ENCODE peak calls at places on chromosomes 2 and 18, in four cellular contexts. S is adrenal gland, R is transverse colon, B is A549. Q is an unnamed sample.

GRCh38 chr18:10076502-10077030 is 162.8 kb downstream of the VAPA start:
- DNase-seq in S (no peak), R (no peak), B (no peak), Q (no peak)

GRCh38 chr18:23356416-23356815 is 96.7 kb upstream of the RIOK3 start:
- DNase-seq in S (no peak), R (no peak), B (no peak), Q (no peak)

GRCh38 chr2:196294510-196294909 is 123.1 kb upstream of the STK17B start:
- DNase-seq in S (no peak), R (no peak), B (no peak), Q (no peak)

GRCh38 chr2:240949791-240950705 is 43.9 kb downstream of the CROCC2 start:
- DNase-seq in S (no peak), R (peak; percentile 3), B (no peak), Q (no peak)

GRCh38 chr18:77622009-77622692 is 372.5 kb downstream of the GALR1 start:
- DNase-seq in S (no peak), R (no peak), B (no peak), Q (no peak)

GRCh38 chr2:57842531-57842930 is 204.1 kb upstream of the VRK2 start:
- DNase-seq in S (no peak), R (no peak), B (no peak), Q (no peak)

GRCh38 chr2:239605409-239605808 is 204.6 kb upstream of the HDAC4 start:
- DNase-seq in S (no peak), R (no peak), B (no peak), Q (no peak)

GRCh38 chr2:232231514-232231913 is 147.0 kb upstream of the ALPP start:
- DNase-seq in S (no peak), R (no peak), B (no peak), Q (no peak)

GRCh38 chr2:178238144-178238521 is 43.8 kb downstream of the OSBPL6 start:
- DNase-seq in S (no peak), R (no peak), B (peak; percentile 20), Q (no peak)

GRCh38 chr2:20356042-20356441 is 5.4 kb upstream of the PUM2 start:
- DNase-seq in S (no peak), R (no peak), B (no peak), Q (no peak)

GRCh38 chr2:230319211-230319862 is 7.7 kb upstream of the SP140L start:
- DNase-seq in S (no peak), R (peak; percentile 51), B (no peak), Q (no peak)

GRCh38 chr18:2903006-2903405 is 56.2 kb downstream of the EMILIN2 start:
- DNase-seq in S (peak; percentile 48), R (peak; percentile 34), B (no peak), Q (no peak)

GRCh38 chr2:38934742-38935141 is 45.1 kb downstream of the ARHGEF33 start:
- DNase-seq in S (no peak), R (no peak), B (no peak), Q (no peak)

GRCh38 chr2:39631715-39632114 is 34.0 kb upstream of the TMEM178A start:
- DNase-seq in S (no peak), R (no peak), B (peak; percentile 18), Q (no peak)

GRCh38 chr2:7825591-7826312 is 856.1 kb upstream of the ID2 start:
- DNase-seq in S (no peak), R (no peak), B (peak; percentile 80), Q (no peak)

GRCh38 chr2:9914384-9915065 is 37.0 kb upstream of the GRHL1 start:
- DNase-seq in S (peak; percentile 72), R (peak; percentile 17), B (peak; percentile 77), Q (no peak)

GRCh38 chr18:7300971-7301553 is 70.2 kb downstream of the LRRC30 start:
- DNase-seq in S (no peak), R (no peak), B (no peak), Q (no peak)

GRCh38 chr18:58639751-58640427 is 11.0 kb upstream of the ALPK2 start:
- DNase-seq in S (no peak), R (no peak), B (no peak), Q (no peak)

GRCh38 chr2:179226203-179226960 is 38.2 kb downstream of the SESTD1 start:
- DNase-seq in S (no peak), R (no peak), B (no peak), Q (no peak)

GRCh38 chr2:199848323-199848722 is 2.7 kb downstream of the FTCDNL1 start:
- DNase-seq in S (no peak), R (no peak), B (no peak), Q (no peak)

GRCh38 chr2:199851499-199851816 is 466 bp upstream of the FTCDNL1 start:
- DNase-seq in S (no peak), R (no peak), B (no peak), Q (no peak)

GRCh38 chr2:199851886-199852285 is 894 bp upstream of the FTCDNL1 start:
- DNase-seq in S (no peak), R (no peak), B (no peak), Q (no peak)

GRCh38 chr2:199850718-199851498 is at the start of gene FTCDNL1:
- DNase-seq in S (peak; percentile 83), R (peak; percentile 81), B (peak; percentile 71), Q (no peak)

DNA sequence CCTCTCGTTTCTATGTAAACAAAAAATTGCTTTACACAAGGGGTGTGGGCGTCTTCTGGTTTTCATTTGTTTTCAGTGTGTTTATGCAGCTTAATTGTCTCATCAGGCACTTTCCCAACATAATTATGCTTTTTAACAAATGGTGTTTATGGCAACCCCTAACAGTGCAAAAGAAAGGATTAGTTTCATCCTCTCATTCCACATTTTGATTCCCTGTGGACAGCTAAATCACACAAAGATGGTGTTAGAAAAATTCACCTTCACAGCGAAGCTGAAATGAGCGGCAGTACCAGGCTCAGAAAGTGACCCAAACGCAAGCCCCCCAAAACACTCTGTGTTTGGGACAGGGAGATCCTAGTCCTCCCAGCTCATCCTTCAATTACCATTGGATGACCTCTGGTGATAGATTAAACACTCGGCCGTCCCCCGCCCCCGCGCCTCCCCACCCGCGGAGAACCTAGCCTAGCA is 708 bp downstream of the FTCDNL1 start:
- DNase-seq in S (no peak), R (no peak), B (no peak), Q (no peak)
- H3K27ac ChIP-seq in S (peak overlapping the region; percentile 87), R (peak overlapping the region; percentile 66), B (peak overlapping the region; percentile 97), Q (no peak overlapping the region)

DNA sequence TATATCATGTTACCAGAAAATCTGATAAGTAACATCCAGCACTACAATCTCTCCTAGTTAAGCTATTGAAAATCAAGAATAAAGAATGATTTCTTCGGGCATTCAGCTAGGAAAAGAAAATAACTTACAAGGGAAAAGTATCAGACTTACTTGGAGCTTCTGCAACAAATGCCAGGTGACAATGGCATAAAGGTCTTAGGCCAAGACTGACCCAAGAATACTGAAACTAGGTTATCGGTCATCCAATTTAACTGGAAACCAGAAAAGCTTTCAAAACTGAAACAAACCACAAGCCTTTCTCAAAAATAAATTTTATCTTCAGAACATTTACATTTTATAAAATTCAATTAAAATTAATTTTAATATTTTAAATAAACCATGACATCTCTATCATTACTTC is 214.0 kb upstream of the CCDC68 start:
- DNase-seq in S (no peak), R (no peak), B (no peak), Q (no peak)
- H3K9me3 ChIP-seq in S (no peaks in the 10 kb centered on the region), R (no peaks in the 10 kb centered on the region), B (no peaks in the 10 kb centered on the region), Q (no peaks in the 10 kb centered on the region)

DNA sequence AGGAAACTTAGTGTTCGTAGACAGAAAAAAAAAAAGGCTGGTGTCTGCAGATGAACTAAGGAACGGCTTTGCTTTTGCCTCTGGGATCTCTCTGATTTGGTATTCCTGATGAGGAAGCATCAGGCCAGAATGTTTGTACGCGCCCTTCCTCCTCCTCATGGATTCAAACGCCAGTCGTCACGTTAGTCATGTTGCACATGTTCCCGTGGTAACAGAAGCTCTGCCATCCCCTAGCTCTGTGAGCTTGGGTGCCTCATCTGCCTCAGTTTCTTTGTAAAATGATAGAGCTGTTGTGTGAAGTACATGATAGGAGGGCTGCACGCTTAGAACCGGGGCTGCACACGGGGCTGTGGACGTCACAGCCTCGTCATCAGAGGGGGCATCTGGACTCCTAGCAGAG is 47.0 kb downstream of the TSHZ1 start:
- DNase-seq in S (no peak), R (no peak), B (no peak), Q (no peak)
- H3K4me3 ChIP-seq in S (no peak overlapping the region), R (no peak overlapping the region), B (no peak overlapping the region), Q (no peak overlapping the region)

DNA sequence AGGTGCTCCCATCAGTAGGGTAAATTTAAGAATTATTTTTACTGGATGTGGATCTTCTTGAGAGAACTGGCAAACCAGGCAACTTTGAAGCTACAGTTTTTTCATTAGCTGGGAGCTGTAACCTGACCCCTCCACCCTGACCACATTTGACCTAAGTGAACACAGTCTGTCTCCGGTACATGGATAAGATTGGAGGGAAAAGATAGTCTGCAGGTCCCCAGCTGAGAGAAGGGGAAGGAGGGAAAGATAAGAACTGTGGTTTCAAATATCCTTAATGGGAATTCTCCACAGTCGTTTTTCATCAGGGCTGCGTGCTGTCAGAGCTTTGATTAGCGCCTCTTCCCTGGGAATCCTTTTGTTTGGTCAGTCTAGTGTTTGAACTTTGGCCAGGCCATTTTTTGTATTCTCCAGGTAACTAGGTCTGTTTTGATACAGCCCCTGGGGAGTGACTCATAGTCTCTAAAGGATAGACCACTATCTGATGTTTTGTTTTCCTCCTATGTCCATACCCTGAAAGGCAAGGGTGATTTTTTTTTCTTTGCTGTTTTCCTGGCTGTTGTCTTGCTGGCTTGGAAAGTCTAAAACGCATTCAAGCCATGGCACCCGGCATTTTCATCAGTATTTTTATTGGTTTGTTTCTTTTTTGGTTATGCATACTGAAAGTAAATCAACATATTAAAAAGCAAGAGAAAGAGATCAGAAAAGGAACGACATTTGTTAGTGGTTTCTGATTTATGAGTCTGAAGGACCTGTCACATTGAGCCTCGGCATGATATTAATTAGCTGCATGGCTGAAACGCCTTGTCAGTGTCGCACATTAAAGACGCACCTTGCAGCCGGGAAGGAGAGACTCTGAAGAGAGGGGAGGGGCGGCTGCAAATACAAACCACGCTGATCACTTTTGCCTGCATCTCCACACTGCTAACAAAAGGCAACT is 183.4 kb upstream of the FN1 start:
- DNase-seq in S (no peak), R (no peak), B (peak; percentile 89), Q (no peak)
- H3K27ac ChIP-seq in S (no peak overlapping the region), R (no peak overlapping the region), B (peak overlapping the region; percentile 78), Q (no peak overlapping the region)

GRCh38 chr2:106153781-106154180 is 40.3 kb downstream of the UXS1 start:
- DNase-seq in S (no peak), R (no peak), B (no peak), Q (no peak)
- H3K9me3 ChIP-seq in S (no peaks in the 10 kb centered on the region), R (peaks cover 14% of the 10 kb centered on the region), B (peaks cover 18% of the 10 kb centered on the region), Q (no peaks in the 10 kb centered on the region)